ENCODE peak calls at places on chromosomes 2 and 18, in five cellular contexts. H is neuronal stem cell, P is endothelial cell of umbilical vein, S is neural progenitor cell, A is fibroblast of lung. L is an unnamed sample.

GRCh38 chr2:105487142-105488069 is 88.6 kb upstream of the FHL2 start:
- DNase-seq in P (no peak), A (peak), S (no peak), H (no peak), L (no peak)

GRCh38 chr18:51933903-51934302 is 406.1 kb upstream of the DCC start:
- DNase-seq in P (no peak), H (no peak), A (no peak), S (no peak), L (no peak)

GRCh38 chr2:189522435-189523151 is 58.0 kb downstream of the SLC40A1 start:
- DNase-seq in H (no peak), S (no peak), A (no peak), P (no peak), L (no peak)

GRCh38 chr18:63831080-63831788 is 56.0 kb downstream of the SERPINB7 start:
- DNase-seq in S (no peak), H (no peak), A (peak), P (no peak), L (peak)

GRCh38 chr2:241680827-241681599 is 5.6 kb downstream of the DTYMK start:
- DNase-seq in H (no peak), S (no peak), P (peak), A (peak), L (peak)

GRCh38 chr2:38907242-38907641 is 17.6 kb downstream of the ARHGEF33 start:
- DNase-seq in H (no peak), A (no peak), P (no peak), S (no peak), L (no peak)

GRCh38 chr2:74369976-74370375 is 10.1 kb downstream of the DCTN1 start:
- DNase-seq in S (no peak), H (no peak), A (no peak), P (no peak), L (no peak)

GRCh38 chr18:23135679-23136325 is 517 bp downstream of the CABLES1 start:
- DNase-seq in H (peak), P (no peak), A (peak), S (peak), L (peak)

GRCh38 chr2:11681722-11682589 is 12.0 kb upstream of the NTSR2 start:
- DNase-seq in S (peak), P (no peak), A (no peak), H (peak), L (peak)

GRCh38 chr2:71558300-71559051 is 105.1 kb downstream of the DYSF start:
- DNase-seq in H (no peak), S (no peak), A (peak), P (no peak), L (no peak)

GRCh38 chr2:111534816-111535803 is 348.9 kb downstream of the ANAPC1 start:
- DNase-seq in P (peak), A (peak), H (no peak), S (peak), L (peak)

GRCh38 chr2:15808980-15809379 is 131.4 kb upstream of the MYCN start:
- DNase-seq in A (no peak), S (peak), P (no peak), H (no peak), L (no peak)

GRCh38 chr2:174356347-174356746 is 21.6 kb downstream of the SP9 start:
- DNase-seq in S (no peak), A (no peak), H (no peak), P (no peak), L (no peak)

GRCh38 chr2:233156001-233156400 is 95.5 kb upstream of the ATG16L1 start:
- DNase-seq in A (no peak), S (no peak), H (no peak), P (no peak), L (no peak)

GRCh38 chr18:59681521-59682004 is 15.7 kb downstream of the CCBE1 start:
- DNase-seq in A (no peak), S (peak), P (no peak), H (no peak), L (no peak)

GRCh38 chr2:44295636-44296359 is 20.5 kb downstream of the SLC3A1 start:
- DNase-seq in H (no peak), A (no peak), P (no peak), S (peak), L (no peak)

GRCh38 chr2:20191714-20192569 is 33.0 kb downstream of the SDC1 start:
- DNase-seq in A (no peak), S (no peak), P (no peak), H (no peak), L (no peak)

GRCh38 chr2:69619725-69620124 is 23.8 kb downstream of the AAK1 start:
- DNase-seq in P (peak), H (no peak), A (no peak), S (no peak), L (no peak)

GRCh38 chr2:98187194-98187593 is 100.2 kb downstream of the VWA3B start:
- DNase-seq in S (no peak), P (no peak), H (no peak), A (no peak), L (no peak)

GRCh38 chr2:898319-898718 is 52.3 kb upstream of the SNTG2 start:
- DNase-seq in H (no peak), P (no peak), S (peak), A (no peak), L (peak)

GRCh38 chr2:104734937-104735586 is 118.9 kb upstream of the POU3F3 start:
- DNase-seq in A (peak), P (no peak), H (no peak), S (no peak), L (no peak)

GRCh38 chr2:16039055-16039454 is 98.7 kb downstream of the MYCN start:
- DNase-seq in S (no peak), P (no peak), H (no peak), A (no peak), L (no peak)

GRCh38 chr2:124983595-124983994 is 958.5 kb downstream of the CNTNAP5 start:
- DNase-seq in S (no peak), P (no peak), H (no peak), A (peak), L (peak)

GRCh38 chr2:26002617-26003310 is 20.5 kb upstream of the KIF3C start:
- DNase-seq in A (no peak), P (no peak), H (no peak), S (no peak), L (no peak)

GRCh38 chr2:174067815-174068214 is 102.6 kb upstream of the SP3 start:
- DNase-seq in P (no peak), A (no peak), S (no peak), H (no peak), L (no peak)

GRCh38 chr2:95270541-95271081 is 3.6 kb upstream of the PROM2 start:
- DNase-seq in P (no peak), S (no peak), H (no peak), A (no peak), L (no peak)

GRCh38 chr18:37565138-37565984 is at the start of gene CELF4:
- DNase-seq in H (no peak), P (peak), S (peak), A (no peak), L (no peak)

GRCh38 chr2:176449852-176450251 is 180.6 kb downstream of the MTX2 start:
- DNase-seq in H (no peak), S (peak), P (no peak), A (peak), L (no peak)

GRCh38 chr2:96866986-96867755 is 2.7 kb downstream of the SEMA4C start:
- DNase-seq in P (peak), S (no peak), H (no peak), A (no peak), L (no peak)

DNA sequence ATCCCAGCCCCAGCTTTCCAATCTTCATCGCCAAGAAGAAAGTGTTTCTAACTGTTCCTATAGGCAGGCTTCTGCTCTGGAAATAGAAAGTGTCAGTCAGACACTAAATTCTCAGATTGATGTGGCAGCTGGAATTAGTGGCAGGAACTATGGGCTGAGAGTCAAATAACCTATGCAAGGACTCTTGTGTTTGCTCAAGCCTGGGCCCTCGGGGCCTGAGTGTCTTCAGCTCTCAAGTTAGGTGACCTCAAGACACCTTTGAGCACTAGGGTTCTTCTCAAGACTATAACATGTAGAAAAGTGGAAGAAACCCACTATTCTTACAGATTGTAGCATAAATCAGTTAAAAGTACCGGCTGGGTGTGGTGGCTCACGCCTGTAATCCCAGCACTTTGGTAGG is 694.5 kb downstream of the RNF144A start:
- DNase-seq in S (no peak), H (no peak), P (no peak), A (no peak), L (no peak)
- H2AFZ ChIP-seq in S (no peak), H (peak), P (no peak), A (no peak), L (no peak)

DNA sequence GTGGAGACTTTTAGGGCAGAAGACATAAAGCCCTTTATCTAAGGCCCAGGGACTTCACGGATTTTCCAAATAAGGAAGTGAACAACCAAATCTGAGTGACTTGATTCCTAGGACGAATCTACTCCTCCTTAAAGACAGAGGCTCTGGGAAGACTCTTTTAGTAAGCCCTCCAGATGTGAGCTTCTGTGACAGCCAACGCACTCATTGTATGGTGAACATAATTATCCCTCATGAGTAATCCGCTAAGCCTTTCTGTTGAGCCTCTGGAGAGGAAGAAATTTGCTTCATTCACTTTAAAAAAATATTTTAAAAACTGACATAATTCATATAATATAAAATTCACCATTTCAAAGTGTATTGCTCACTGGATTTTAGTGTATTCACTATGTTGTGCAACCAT is 33.5 kb downstream of the CCDC93 start:
- DNase-seq in H (no peak), A (peak), S (peak), P (no peak), L (peak)
- H3K9ac ChIP-seq in H (no peak), A (no peak), S (no peak), P (no peak), L (peak)

GRCh38 chr18:44298566-44298965 is 382.1 kb upstream of the SETBP1 start:
- DNase-seq in P (no peak), S (no peak), A (no peak), H (no peak), L (no peak)
- H2AFZ ChIP-seq in P (no peak), S (no peak), A (no peak), H (no peak), L (no peak)

DNA sequence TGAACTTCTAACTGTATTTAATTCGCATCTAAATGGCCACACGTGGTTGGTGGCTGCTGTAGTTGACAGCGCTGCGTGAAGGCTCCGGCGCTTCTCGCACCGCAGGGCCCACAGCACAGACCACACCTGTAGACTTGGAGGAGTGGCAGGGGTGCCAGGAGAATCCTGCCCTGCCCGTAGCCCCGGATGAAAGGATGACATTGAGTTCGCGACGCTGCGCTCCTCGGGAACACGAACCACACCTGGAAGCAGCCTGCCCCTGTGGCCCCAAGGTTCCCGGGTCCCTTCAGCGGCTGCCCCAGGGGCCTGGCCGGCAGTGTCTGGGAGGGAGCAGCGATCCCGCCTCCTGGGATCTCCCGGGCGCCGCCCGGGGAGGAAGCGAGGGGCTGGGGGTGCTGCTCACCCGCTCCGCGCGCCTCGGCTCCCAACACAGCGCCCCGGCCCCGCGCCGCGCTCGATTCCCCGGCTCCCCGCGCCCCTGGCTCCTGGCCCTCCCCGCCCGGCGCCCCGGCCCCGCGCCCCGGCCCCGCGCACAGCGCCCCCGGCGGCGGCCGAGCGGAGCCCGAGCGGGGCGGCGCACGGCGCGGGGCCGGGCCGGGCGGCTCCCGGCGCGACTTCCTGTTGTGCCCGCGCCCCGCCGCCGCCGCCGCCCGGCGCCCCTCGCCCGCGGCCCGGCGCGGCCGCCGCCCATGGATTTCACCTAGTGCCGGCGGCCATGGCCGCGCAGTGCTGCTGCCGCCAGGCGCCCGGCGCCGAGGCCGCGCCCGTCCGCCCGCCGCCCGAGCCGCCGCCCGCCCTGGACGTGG is at the start of gene RNPEPL1:
- DNase-seq in H (no peak), P (peak), A (peak), S (peak), L (peak)
- H3K9ac ChIP-seq in H (peak), P (peak), A (peak), S (no peak), L (peak)

DNA sequence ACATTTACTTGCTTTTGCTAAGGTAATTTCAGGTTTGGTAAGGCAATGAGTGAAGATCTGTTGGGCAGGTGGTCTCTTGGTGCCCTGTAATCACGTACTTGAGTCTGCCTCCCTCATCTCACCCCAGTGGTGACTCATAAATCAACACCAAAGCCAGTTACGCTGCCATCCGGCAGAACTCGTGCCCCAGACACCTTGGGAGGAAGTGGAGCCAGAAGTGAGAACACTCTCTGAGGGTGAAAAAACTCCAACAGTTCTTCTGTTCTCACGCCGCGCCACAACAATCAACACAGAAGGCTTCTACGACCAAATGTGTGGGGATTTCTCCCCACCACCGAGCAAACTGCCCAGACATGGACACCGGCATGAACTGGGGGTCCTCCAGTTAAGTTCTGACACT is 206.2 kb downstream of the ARL4C start:
- DNase-seq in S (no peak), A (peak), H (no peak), P (peak), L (no peak)
- H2AFZ ChIP-seq in S (no peak), A (no peak), H (no peak), P (no peak), L (no peak)

DNA sequence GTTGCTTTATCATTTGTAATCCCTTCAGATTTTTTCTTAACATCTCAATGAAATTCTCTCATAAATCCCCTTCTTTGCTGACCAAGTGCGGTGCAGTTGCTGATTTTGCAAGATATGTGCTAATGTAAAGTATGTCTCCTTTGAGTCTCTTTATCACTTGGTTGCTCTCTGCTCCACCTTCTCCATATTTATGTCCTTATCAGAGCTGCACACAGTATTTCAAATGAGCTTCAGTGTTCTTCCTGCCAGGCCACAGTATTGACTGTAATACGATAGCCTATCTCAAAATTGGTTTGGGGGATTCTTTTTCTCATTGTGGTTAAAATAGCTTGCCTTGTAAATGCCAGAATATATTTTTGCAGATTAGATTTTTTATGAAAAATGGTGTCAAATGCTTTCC is 32.2 kb downstream of the MAIP1 start:
- DNase-seq in A (no peak), S (no peak), P (peak), H (no peak), L (no peak)
- H3K9ac ChIP-seq in A (no peak), S (no peak), P (no peak), H (no peak), L (no peak)